ENCODE peak calls at places on chromosomes 13 and 19, in five cellular contexts. Z is adipocyte, E is neural progenitor cell, V is mucosa of descending colon, I is mesenchymal stem cell. Q is an unnamed sample.

GRCh38 chr13:23623394-23623793 is 53.2 kb downstream of the TNFRSF19 start:
- DNase-seq in V (no peak), I (no peak), Z (no peak), E (no peak), Q (no peak)

GRCh38 chr13:40464349-40464748 is 202.1 kb downstream of the FOXO1 start:
- DNase-seq in I (no peak), Z (no peak), V (no peak), E (no peak), Q (no peak)

GRCh38 chr13:80086304-80086721 is 254.6 kb downstream of the SPRY2 start:
- DNase-seq in Z (no peak), V (no peak), E (no peak), I (no peak), Q (no peak)

GRCh38 chr13:25462301-25463125 is 90.7 kb downstream of the ATP8A2 start:
- DNase-seq in I (no peak), E (no peak), V (no peak), Z (no peak), Q (no peak)

GRCh38 chr13:101579291-101579802 is 126.9 kb downstream of the ITGBL1 start:
- DNase-seq in V (no peak), E (no peak), I (peak; percentile 66), Z (peak; percentile 83), Q (no peak)

GRCh38 chr19:19372656-19373416 is 32.6 kb upstream of the GATAD2A start:
- DNase-seq in E (no peak), Z (peak; percentile 45), I (peak; percentile 63), V (peak; percentile 83), Q (no peak)

GRCh38 chr19:42303101-42303464 is 659 bp upstream of the PAFAH1B3 start:
- DNase-seq in V (no peak), E (no peak), Z (no peak), I (no peak), Q (no peak)

GRCh38 chr13:27339299-27339698 is 68.7 kb downstream of the RASL11A start:
- DNase-seq in E (peak; percentile 63), V (peak; percentile 50), Z (peak; percentile 55), I (peak; percentile 47), Q (no peak)

GRCh38 chr13:65856464-65856863 is 1373.7 kb downstream of the PCDH9 start:
- DNase-seq in V (no peak), I (peak; percentile 46), Z (peak; percentile 76), E (no peak), Q (no peak)

GRCh38 chr19:1851581-1852293 is 3.5 kb upstream of the REXO1 start:
- DNase-seq in Z (no peak), V (peak; percentile 61), I (no peak), E (no peak), Q (no peak)

GRCh38 chr19:12828494-12828893 is 5.9 kb downstream of the RTBDN start:
- DNase-seq in I (no peak), E (peak; percentile 79), Z (no peak), V (peak; percentile 76), Q (no peak)

GRCh38 chr19:29371766-29372415 is 153.9 kb upstream of the VSTM2B start:
- DNase-seq in Z (no peak), E (no peak), I (no peak), V (no peak), Q (no peak)

GRCh38 chr13:108113407-108113806 is 101.9 kb downstream of the LIG4 start:
- DNase-seq in Z (no peak), E (no peak), V (no peak), I (no peak), Q (no peak)

GRCh38 chr19:46574533-46574932 is 26.6 kb upstream of the CALM3 start:
- DNase-seq in I (no peak), Z (peak; percentile 25), E (peak; percentile 9), V (no peak), Q (no peak)

GRCh38 chr13:45542878-45543277 is 72.7 kb downstream of the ERICH6B start:
- DNase-seq in I (no peak), V (no peak), Z (no peak), E (no peak), Q (no peak)

GRCh38 chr19:6530385-6531162 is at the start of gene TNFSF9:
- DNase-seq in V (peak; percentile 96), I (peak; percentile 87), E (peak; percentile 92), Z (peak; percentile 94), Q (peak; percentile 71)

GRCh38 chr13:59425211-59425721 is 738.5 kb downstream of the DIAPH3 start:
- DNase-seq in V (no peak), I (peak; percentile 15), Z (peak; percentile 78), E (no peak), Q (no peak)

GRCh38 chr19:7907544-7907943 is 3.9 kb downstream of the MAP2K7 start:
- DNase-seq in V (no peak), Z (no peak), I (no peak), E (no peak), Q (no peak)

GRCh38 chr19:32558607-32559228 is 22.3 kb upstream of the PDCD5 start:
- DNase-seq in Z (no peak), V (no peak), I (no peak), E (peak; percentile 42), Q (no peak)

GRCh38 chr19:19259741-19260140 is 13.4 kb downstream of the TM6SF2 start:
- DNase-seq in V (no peak), E (peak; percentile 56), Z (no peak), I (peak; percentile 32), Q (no peak)

GRCh38 chr19:50537769-50538230 is 24.1 kb upstream of the ASPDH start:
- DNase-seq in E (peak; percentile 94), Z (peak; percentile 91), V (peak; percentile 78), I (peak; percentile 29), Q (peak; percentile 34)

GRCh38 chr13:43935878-43936277 is 56.2 kb downstream of the LACC1 start:
- DNase-seq in Z (peak; percentile 70), I (peak; percentile 29), V (no peak), E (no peak), Q (no peak)

GRCh38 chr13:39415003-39415402 is 188.0 kb downstream of the LHFPL6 start:
- DNase-seq in E (no peak), Z (peak; percentile 23), I (no peak), V (no peak), Q (no peak)

GRCh38 chr13:77507931-77508776 is 27.4 kb upstream of the SCEL start:
- DNase-seq in I (peak; percentile 29), Z (peak; percentile 65), V (no peak), E (no peak), Q (no peak)

GRCh38 chr19:48966541-48967345 is 1.6 kb downstream of the FTL start:
- DNase-seq in Z (peak; percentile 45), I (peak; percentile 35), E (peak; percentile 79), V (no peak), Q (no peak)

GRCh38 chr19:32879741-32880140 is 10.2 kb upstream of the SLC7A9 start:
- DNase-seq in V (no peak), E (no peak), I (no peak), Z (no peak), Q (no peak)

GRCh38 chr13:100382787-100383186 is 205.8 kb downstream of the GGACT start:
- DNase-seq in E (no peak), V (no peak), I (peak; percentile 23), Z (peak; percentile 38), Q (no peak)

GRCh38 chr13:103055166-103055565 is 11.1 kb downstream of the SLC10A2 start:
- DNase-seq in I (no peak), Z (no peak), E (no peak), V (no peak), Q (no peak)

GRCh38 chr13:43758834-43759233 is 27.9 kb downstream of the ENOX1 start:
- DNase-seq in I (no peak), E (no peak), Z (no peak), V (no peak), Q (no peak)

GRCh38 chr19:27770095-27770494 is 1442.9 kb downstream of the UQCRFS1 start:
- DNase-seq in V (no peak), E (no peak), I (no peak), Z (no peak), Q (no peak)
- H3K9me3 ChIP-seq in V (peaks cover 97% of the 10 kb centered on the region), E (peaks cover 10% of the 10 kb centered on the region), I (peaks cover 9% of the 10 kb centered on the region), Z (no peaks in the 10 kb centered on the region), Q (peaks cover 4% of the 10 kb centered on the region)

GRCh38 chr13:112397108-112397507 is 21.0 kb downstream of the SPACA7 start:
- DNase-seq in V (no peak), I (no peak), E (no peak), Z (no peak), Q (no peak)

GRCh38 chr13:112392719-112393118 is 16.6 kb downstream of the SPACA7 start:
- DNase-seq in V (no peak), E (no peak), I (no peak), Z (no peak), Q (no peak)

DNA sequence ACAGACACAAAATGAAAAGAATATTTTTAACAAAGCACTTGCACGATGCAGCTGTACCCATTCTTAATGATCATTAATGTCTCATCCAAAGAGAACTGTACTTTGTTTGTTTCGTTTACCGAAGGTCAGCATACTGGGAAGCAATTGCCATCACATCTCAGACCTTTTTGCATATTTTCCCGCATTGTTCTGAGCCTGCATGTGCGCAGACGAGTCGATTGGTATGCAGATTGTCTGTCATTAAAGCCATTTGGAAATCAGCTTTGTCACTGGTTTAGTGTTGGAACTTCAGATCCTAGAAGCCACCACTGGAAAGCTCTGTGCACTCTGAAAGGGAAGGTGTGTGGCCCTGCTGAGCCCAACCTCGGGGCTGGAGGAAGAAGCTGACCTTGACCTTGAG is 15.6 kb downstream of the SPACA7 start:
- DNase-seq in E (no peak), V (no peak), Z (no peak), I (no peak), Q (no peak)
- H3K9me3 ChIP-seq in E (peaks cover 3% of the 10 kb centered on the region), V (no peaks in the 10 kb centered on the region), Z (no peaks in the 10 kb centered on the region), I (peaks cover 2% of the 10 kb centered on the region), Q (no peaks in the 10 kb centered on the region)

GRCh38 chr13:54210397-54211050 is 1181.9 kb downstream of the OLFM4 start:
- DNase-seq in E (peak; percentile 50), V (no peak), Z (no peak), I (no peak), Q (no peak)
- H3K9me3 ChIP-seq in E (no peaks in the 10 kb centered on the region), V (peaks cover 35% of the 10 kb centered on the region), Z (no peaks in the 10 kb centered on the region), I (peaks cover 7% of the 10 kb centered on the region), Q (no peaks in the 10 kb centered on the region)

GRCh38 chr19:40090256-40091204 is at the start of gene ZNF780A:
- DNase-seq in V (peak; percentile 86), Z (peak; percentile 84), E (peak; percentile 84), I (peak; percentile 84), Q (peak; percentile 56)

GRCh38 chr19:40091205-40092129 is 724 bp upstream of the ZNF780A start:
- DNase-seq in E (no peak), I (no peak), Z (no peak), V (no peak), Q (no peak)

GRCh38 chr19:40084948-40085347 is 5.8 kb downstream of the ZNF780A start:
- DNase-seq in E (no peak), V (no peak), I (no peak), Z (no peak), Q (no peak)

GRCh38 chr19:40089462-40089861 is 1.3 kb downstream of the ZNF780A start:
- DNase-seq in V (no peak), E (no peak), I (peak; percentile 27), Z (peak; percentile 4), Q (no peak)

DNA sequence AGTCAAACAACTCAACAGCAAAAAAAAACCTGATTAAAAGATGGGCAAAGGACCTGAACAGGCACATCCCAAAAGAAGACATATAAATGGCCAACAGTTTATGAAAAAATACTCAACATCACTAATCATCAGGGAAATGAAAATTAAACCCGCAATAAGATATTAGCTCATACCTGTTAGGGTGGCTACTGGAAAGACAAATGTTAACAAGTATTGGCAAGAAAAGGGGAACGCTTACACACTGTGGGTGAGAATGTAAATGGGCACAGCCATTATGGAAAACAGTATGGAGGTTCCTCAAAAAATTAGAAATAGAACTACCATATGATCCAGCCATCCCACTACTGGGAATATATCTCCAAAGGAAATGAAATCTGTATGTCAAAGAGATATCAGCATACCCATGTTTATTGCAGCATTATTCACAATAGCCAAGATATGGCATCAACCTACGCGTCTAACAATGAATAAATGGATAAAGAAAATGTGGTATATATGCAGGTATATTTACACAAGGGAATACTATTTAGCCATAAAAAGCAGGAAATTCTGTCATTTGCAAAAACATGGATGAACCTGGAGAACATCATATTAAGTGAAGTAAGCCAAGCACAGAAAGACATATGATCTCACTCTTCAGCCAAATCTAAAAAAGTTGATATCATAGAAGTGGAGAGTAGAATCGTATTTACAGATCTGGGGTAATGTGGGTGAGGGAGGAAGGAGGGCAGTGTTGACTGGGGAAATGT is 2.3 kb downstream of the ZNF780A start:
- DNase-seq in V (no peak), I (no peak), Z (no peak), E (no peak), Q (no peak)
- H3K9me3 ChIP-seq in V (no peaks in the 10 kb centered on the region), I (no peaks in the 10 kb centered on the region), Z (no peaks in the 10 kb centered on the region), E (no peaks in the 10 kb centered on the region), Q (no peaks in the 10 kb centered on the region)

Q was measured in T-helper 17 cell.